ENCODE peak calls at places on chromosomes 16 and 17, in nine cellular contexts. D is Peyer's patch, K is upper lobe of right lung, P is SK-N-SH, V is stomach, Q is PC-9, M is small intestine, Y is psoas muscle, T is kidney. E is an unnamed sample. For H3K4me1, the result is how much of the 10 kb centered on the place peaks cover.

GRCh38 chr17:82031303-82031884 is at the start of gene RAC3:
- DNase-seq in D (no peak), K (no peak), P (peak), V (no peak), Q (no peak), M (no peak), Y (no peak), T (no peak), E (no peak)

GRCh38 chr16:70747703-70748631 is 53.0 kb downstream of the VAC14 start:
- DNase-seq in D (no peak), K (peak), P (no peak), V (no peak), Q (peak), M (no peak), Y (peak), T (no peak), E (no peak)

GRCh38 chr17:3447625-3448024 is 14.0 kb upstream of the OR1E2 start:
- DNase-seq in D (no peak), K (no peak), P (no peak), V (no peak), Q (no peak), M (no peak), Y (no peak), T (no peak), E (no peak)

GRCh38 chr17:37134050-37134449 is 185.3 kb downstream of the AATF start:
- DNase-seq in D (no peak), K (no peak), P (peak), V (no peak), Q (no peak), M (no peak), Y (no peak), T (no peak), E (no peak)

GRCh38 chr17:19299214-19299747 is 62.1 kb downstream of the EPN2 start:
- DNase-seq in D (no peak), K (no peak), P (no peak), V (no peak), Q (no peak), M (no peak), Y (no peak), T (peak), E (no peak)

GRCh38 chr17:41972571-41973411 is 6.2 kb downstream of the CNP start:
- DNase-seq in D (peak), K (no peak), P (peak), V (peak), Q (peak), M (no peak), Y (peak), T (peak), E (no peak)

GRCh38 chr17:76561332-76561731 is 21.5 kb downstream of the PRCD start:
- DNase-seq in D (no peak), K (no peak), P (no peak), V (no peak), Q (no peak), M (peak), Y (no peak), T (no peak), E (no peak)

GRCh38 chr16:82924075-82924854 is 297.5 kb downstream of the CDH13 start:
- DNase-seq in D (no peak), K (no peak), P (no peak), V (no peak), Q (no peak), M (peak), Y (no peak), T (no peak), E (no peak)

GRCh38 chr16:84391151-84391873 is 23.0 kb downstream of the ATP2C2 start:
- DNase-seq in D (no peak), K (peak), P (no peak), V (no peak), Q (no peak), M (peak), Y (no peak), T (peak), E (no peak)

GRCh38 chr16:86934581-86935322 is 356.4 kb downstream of the FOXL1 start:
- DNase-seq in D (no peak), K (no peak), P (no peak), V (no peak), Q (no peak), M (no peak), Y (no peak), T (no peak), E (no peak)

GRCh38 chr17:45149669-45150603 is 1.7 kb downstream of the HEXIM1 start:
- DNase-seq in D (peak), K (peak), P (peak), V (peak), Q (peak), M (peak), Y (peak), T (peak), E (peak)

GRCh38 chr17:7260601-7261376 is 1.5 kb downstream of the CLDN7 start:
- DNase-seq in D (peak), K (peak), P (no peak), V (peak), Q (peak), M (peak), Y (no peak), T (peak), E (peak)

GRCh38 chr17:28967240-28968135 is 16.2 kb upstream of the PHF12 start:
- DNase-seq in D (no peak), K (no peak), P (no peak), V (no peak), Q (no peak), M (no peak), Y (no peak), T (peak), E (no peak)

GRCh38 chr16:62475573-62475972 is 439.3 kb upstream of the CDH8 start:
- DNase-seq in D (no peak), K (no peak), P (peak), V (no peak), Q (no peak), M (no peak), Y (no peak), T (no peak), E (no peak)

GRCh38 chr16:10676284-10676683 is 18.4 kb downstream of the TEKT5 start:
- DNase-seq in D (no peak), K (no peak), P (no peak), V (no peak), Q (no peak), M (no peak), Y (no peak), T (no peak), E (no peak)

GRCh38 chr17:32520737-32521399 is 34.1 kb downstream of the CDK5R1 start:
- DNase-seq in D (no peak), K (no peak), P (no peak), V (no peak), Q (no peak), M (no peak), Y (no peak), T (no peak), E (no peak)

GRCh38 chr16:25228372-25228771 is 11.6 kb downstream of the AQP8 start:
- DNase-seq in D (no peak), K (no peak), P (no peak), V (no peak), Q (no peak), M (no peak), Y (no peak), T (no peak), E (no peak)

GRCh38 chr17:64057701-64058263 is 37.3 kb upstream of the ICAM2 start:
- DNase-seq in D (no peak), K (no peak), P (no peak), V (no peak), Q (peak), M (no peak), Y (no peak), T (no peak), E (no peak)

GRCh38 chr17:57071991-57072944 is 12.8 kb upstream of the AKAP1 start:
- DNase-seq in D (no peak), K (no peak), P (peak), V (no peak), Q (no peak), M (no peak), Y (no peak), T (no peak), E (no peak)

GRCh38 chr16:68750243-68750642 is 13.2 kb downstream of the CDH1 start:
- DNase-seq in D (no peak), K (no peak), P (no peak), V (no peak), Q (no peak), M (no peak), Y (no peak), T (no peak), E (no peak)
- H3K4me1 ChIP-seq in D (under half), K (under half), P (under half), V (under half), Q (half or more), M (under half), Y (under half), T (under half), E (under half)

DNA sequence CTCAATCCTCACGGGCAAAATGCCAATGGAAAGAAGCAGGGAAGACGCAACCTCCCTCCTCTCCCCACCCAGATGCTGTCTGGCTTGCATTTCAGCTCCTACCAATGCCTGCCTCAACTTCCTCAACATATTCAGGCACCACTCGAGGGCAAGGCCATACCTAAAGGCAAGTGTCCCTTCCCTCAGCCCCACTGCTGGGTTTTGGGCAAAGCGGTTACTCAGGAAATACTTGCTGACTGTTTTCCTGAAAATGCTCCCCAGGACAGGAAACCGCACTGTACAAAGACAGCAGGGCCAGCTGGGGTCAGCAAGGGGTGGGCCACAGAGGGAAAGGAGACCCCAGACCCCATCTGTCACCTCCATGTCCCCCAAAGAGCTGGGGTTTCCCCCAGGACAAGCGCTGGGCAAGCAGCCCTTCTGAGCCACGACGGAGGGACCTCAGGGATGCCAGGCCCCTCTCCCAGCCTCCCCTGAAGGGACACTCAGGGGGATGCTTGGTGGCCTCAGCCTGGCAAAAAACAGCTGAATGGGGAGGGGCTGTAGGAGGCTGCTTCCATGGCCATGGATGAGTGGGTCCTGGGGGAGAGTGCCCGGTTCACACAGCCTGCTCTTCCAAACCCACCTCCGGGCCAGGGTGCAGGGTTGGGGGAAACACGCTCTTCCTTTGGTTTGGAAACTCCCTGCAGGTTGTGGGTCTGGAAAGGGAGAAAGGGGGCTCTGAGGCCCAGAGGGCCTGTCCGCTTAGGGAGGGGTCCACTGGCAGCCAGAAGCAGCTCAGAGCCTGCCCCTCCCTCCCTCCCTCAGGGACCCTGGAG is 47.9 kb upstream of the DOC2B start:
- DNase-seq in D (no peak), K (peak), P (no peak), V (no peak), Q (no peak), M (no peak), Y (no peak), T (peak), E (no peak)
- H3K4me1 ChIP-seq in D (under half), K (under half), P (under half), V (under half), Q (under half), M (under half), Y (under half), T (under half), E (under half)

GRCh38 chr16:11799017-11799381 is 1.9 kb upstream of the ZC3H7A start:
- DNase-seq in D (no peak), K (peak), P (no peak), V (no peak), Q (no peak), M (no peak), Y (no peak), T (no peak), E (no peak)
- H3K4me1 ChIP-seq in D (under half), K (under half), P (under half), V (under half), Q (under half), M (under half), Y (under half), T (under half), E (half or more)

DNA sequence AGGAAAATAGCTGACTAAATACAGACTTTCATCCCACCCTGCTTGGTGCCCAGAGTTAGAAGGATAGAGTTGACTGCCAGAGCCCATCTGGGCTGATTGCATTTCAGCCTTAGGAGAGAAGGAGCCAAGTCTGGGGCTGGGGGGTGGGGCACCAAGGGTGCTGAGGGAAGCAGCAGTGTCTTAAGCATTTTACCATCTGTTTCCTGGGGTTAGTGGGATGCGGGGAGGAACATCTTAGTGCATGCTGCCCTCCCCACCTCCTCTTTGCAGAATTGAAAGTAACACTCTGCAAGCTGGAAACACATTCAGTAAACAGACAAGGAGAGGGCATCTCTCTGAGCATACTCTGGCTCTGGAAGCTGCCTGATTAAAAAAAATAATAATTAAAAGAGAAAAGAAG is 1.5 kb upstream of the ARL5C start:
- DNase-seq in D (peak), K (no peak), P (no peak), V (no peak), Q (no peak), M (no peak), Y (no peak), T (no peak), E (no peak)
- H3K4me1 ChIP-seq in D (under half), K (under half), P (under half), V (under half), Q (under half), M (under half), Y (under half), T (under half), E (under half)

GRCh38 chr17:1512351-1512750 is 4.1 kb downstream of the INPP5K start:
- DNase-seq in D (no peak), K (no peak), P (no peak), V (no peak), Q (no peak), M (no peak), Y (no peak), T (no peak), E (no peak)
- H3K4me1 ChIP-seq in D (under half), K (half or more), P (under half), V (half or more), Q (under half), M (under half), Y (under half), T (under half), E (under half)

GRCh38 chr17:13765701-13766100 is 164.0 kb upstream of the HS3ST3A1 start:
- DNase-seq in D (no peak), K (no peak), P (no peak), V (no peak), Q (no peak), M (no peak), Y (no peak), T (no peak), E (no peak)

GRCh38 chr17:13776027-13776551 is 174.4 kb upstream of the HS3ST3A1 start:
- DNase-seq in D (no peak), K (no peak), P (peak), V (no peak), Q (no peak), M (peak), Y (no peak), T (no peak), E (no peak)

GRCh38 chr17:13775450-13775849 is 173.7 kb upstream of the HS3ST3A1 start:
- DNase-seq in D (no peak), K (no peak), P (no peak), V (no peak), Q (no peak), M (no peak), Y (no peak), T (no peak), E (no peak)

GRCh38 chr17:13770702-13771101 is 169.0 kb upstream of the HS3ST3A1 start:
- DNase-seq in D (no peak), K (no peak), P (no peak), V (no peak), Q (no peak), M (no peak), Y (no peak), T (no peak), E (no peak)
- H3K4me1 ChIP-seq in D (under half), K (under half), P (under half), V (under half), Q (under half), M (under half), Y (under half), T (under half), E (under half)

GRCh38 chr16:85565340-85565739 is 47.8 kb upstream of the GSE1 start:
- DNase-seq in D (no peak), K (no peak), P (no peak), V (no peak), Q (no peak), M (no peak), Y (no peak), T (no peak), E (no peak)
- H3K4me1 ChIP-seq in D (under half), K (half or more), P (under half), V (half or more), Q (under half), M (under half), Y (under half), T (half or more), E (under half)

DNA sequence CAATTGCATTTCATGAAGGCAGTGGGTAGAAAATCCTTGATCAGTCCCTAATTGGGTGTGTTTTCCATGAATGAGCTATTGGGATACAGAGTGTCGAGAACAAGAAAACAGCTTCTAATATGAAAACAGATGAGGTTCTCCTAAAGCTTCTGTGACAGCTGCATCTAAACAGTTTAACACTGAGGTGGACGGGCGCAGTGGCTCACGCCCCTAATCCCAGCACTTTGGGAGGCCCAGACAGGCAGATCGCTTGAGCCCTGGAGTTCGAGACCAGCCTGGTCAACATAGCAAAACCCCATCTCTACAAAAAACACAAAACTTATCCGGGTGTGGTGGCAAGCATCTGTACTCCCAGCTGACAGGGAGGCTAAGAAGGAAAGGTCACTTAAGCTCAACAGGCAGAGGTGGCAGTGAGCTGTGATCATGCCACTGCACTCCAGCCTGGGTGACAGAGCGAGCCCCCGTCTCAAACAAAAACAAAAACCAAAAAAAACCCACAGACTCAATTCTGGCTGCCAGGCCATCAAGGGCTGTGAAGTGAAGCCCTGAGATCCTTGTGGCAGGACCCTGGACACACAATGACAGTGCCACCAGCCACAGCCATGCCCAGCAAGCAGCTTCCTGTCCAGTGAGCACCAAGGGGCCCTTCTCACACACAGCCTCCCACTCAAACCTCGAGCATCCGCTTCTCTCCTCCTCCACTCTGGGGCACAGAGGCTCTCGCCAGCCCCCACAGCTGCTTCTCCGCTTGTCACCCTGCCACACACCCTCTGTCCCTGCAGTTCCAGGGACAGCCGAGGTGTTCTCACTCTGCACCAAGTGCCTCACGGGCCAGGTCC is 44.0 kb downstream of the ANKRD11 start:
- DNase-seq in D (no peak), K (peak), P (no peak), V (no peak), Q (no peak), M (no peak), Y (no peak), T (no peak), E (no peak)
- H3K4me1 ChIP-seq in D (under half), K (half or more), P (under half), V (half or more), Q (half or more), M (under half), Y (half or more), T (under half), E (half or more)

GRCh38 chr16:81548551-81548900 is 103.9 kb downstream of the CMIP start:
- DNase-seq in D (no peak), K (no peak), P (no peak), V (no peak), Q (no peak), M (no peak), Y (no peak), T (no peak), E (no peak)
- H3K4me1 ChIP-seq in D (under half), K (half or more), P (under half), V (half or more), Q (under half), M (under half), Y (under half), T (under half), E (under half)

DNA sequence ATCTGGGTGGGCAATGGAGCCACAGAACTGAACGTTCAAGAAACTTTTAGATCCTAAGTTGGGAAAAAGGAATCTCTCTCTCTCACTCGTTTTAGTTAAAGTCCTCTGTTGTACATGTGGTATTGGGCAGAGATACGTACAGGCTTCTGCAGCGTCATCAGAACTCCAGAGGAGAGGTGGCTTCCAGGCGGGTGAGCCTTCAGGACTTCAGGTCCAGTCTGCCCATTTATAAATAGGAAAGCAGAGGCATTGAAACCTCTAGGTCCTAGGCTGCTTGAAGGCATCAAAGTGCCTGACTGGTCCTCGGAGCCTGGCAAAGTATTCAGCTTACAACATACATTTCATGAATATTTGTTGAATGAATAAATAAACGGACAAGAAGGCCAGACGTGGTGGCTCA is 8.1 kb upstream of the TNFRSF13B start:
- DNase-seq in D (no peak), K (no peak), P (no peak), V (no peak), Q (no peak), M (no peak), Y (no peak), T (no peak), E (no peak)
- H3K4me1 ChIP-seq in D (under half), K (under half), P (under half), V (under half), Q (under half), M (under half), Y (under half), T (under half), E (under half)